ENCODE peak calls at places on chromosomes 12 and 14, in six cellular contexts. U is tibial artery, S is HT1080, R is mesothelial cell of epicardium, D is hepatic stellate cell, Z is heart left ventricle. O is an unnamed sample.

GRCh38 chr14:44847910-44848309 is 113.8 kb downstream of the KLHL28 start:
- DNase-seq in R (no peak), U (no peak), Z (no peak), D (no peak), S (peak; percentile 13), O (no peak)

GRCh38 chr14:55926007-55926406 is 192.2 kb upstream of the PELI2 start:
- DNase-seq in S (no peak), D (no peak), R (no peak), Z (no peak), U (no peak), O (no peak)

GRCh38 chr12:89451876-89452275 is 72.7 kb downstream of the GALNT4 start:
- DNase-seq in S (no peak), R (peak; percentile 42), Z (peak; percentile 54), D (peak; percentile 48), U (peak; percentile 41), O (peak; percentile 69)

GRCh38 chr14:40318211-40318719 is 886.0 kb upstream of the FBXO33 start:
- DNase-seq in Z (no peak), S (no peak), D (no peak), U (no peak), R (no peak), O (no peak)

GRCh38 chr12:132279184-132279889 is 50.1 kb downstream of the GALNT9 start:
- DNase-seq in D (peak; percentile 60), U (no peak), S (no peak), R (no peak), Z (peak; percentile 83), O (no peak)

GRCh38 chr12:9347328-9348127 is 139.3 kb upstream of the PZP start:
- DNase-seq in Z (no peak), U (no peak), R (no peak), S (peak; percentile 58), D (no peak), O (no peak)

GRCh38 chr12:32860182-32860581 is 36.4 kb downstream of the PKP2 start:
- DNase-seq in U (no peak), S (no peak), D (no peak), Z (no peak), R (no peak), O (no peak)

GRCh38 chr14:57189070-57189469 is 79.6 kb downstream of the EXOC5 start:
- DNase-seq in S (peak; percentile 20), Z (no peak), D (peak; percentile 9), U (no peak), R (no peak), O (peak; percentile 8)

GRCh38 chr14:36588788-36589187 is 6.4 kb upstream of the NKX2-8 start:
- DNase-seq in U (no peak), S (no peak), Z (no peak), R (no peak), D (no peak), O (no peak)

GRCh38 chr14:89417469-89418225 is 614 bp upstream of the FOXN3 start:
- DNase-seq in Z (peak; percentile 65), S (no peak), U (peak; percentile 63), R (peak; percentile 60), D (peak; percentile 45), O (peak; percentile 37)

GRCh38 chr12:121145221-121145620 is 12.5 kb downstream of the P2RX7 start:
- DNase-seq in U (no peak), S (peak; percentile 19), Z (no peak), R (no peak), D (no peak), O (peak; percentile 15)

GRCh38 chr12:100445081-100445481 is 28.6 kb upstream of the NR1H4 start:
- DNase-seq in R (no peak), U (no peak), D (no peak), S (no peak), Z (no peak), O (no peak)

GRCh38 chr14:96256420-96256819 is 410 bp downstream of the BDKRB1 start:
- DNase-seq in Z (no peak), D (peak; percentile 42), R (no peak), U (no peak), S (no peak), O (no peak)

GRCh38 chr12:96167492-96167891 is 26.7 kb upstream of the ELK3 start:
- DNase-seq in S (no peak), D (no peak), U (no peak), Z (no peak), R (no peak), O (no peak)